ENCODE peak calls at places on chromosomes 6 and 20, in seven cellular contexts. M is activated CD4-positive, alpha-beta T cell treated with anti-CD3 and anti-CD28 coated beads, Interleukin-2, amount 50 U/mL, for 24 hours; L is stimulated activated CD4-positive, alpha-beta T cell treated with anti-CD3 and anti-CD28 coated beads, Interleukin-15, amount 100 ng/mL, for 1 hour; F is GM12865; V is KBM-7; H is hippocampal formation; W is AG20443. G is an unnamed sample.

GRCh38 chr6:43735642-43736199 is 34.3 kb upstream of the VEGFA start:
- DNase-seq in M (no peak), L (no peak), F (no peak), V (no peak), H (no peak), W (no peak), G (no peak)

GRCh38 chr6:105501945-105502344 is 99.1 kb upstream of the PREP start:
- DNase-seq in M (no peak), L (no peak), F (no peak), V (no peak), H (no peak), W (no peak), G (no peak)

GRCh38 chr6:1295420-1295819 is 16.5 kb upstream of the FOXQ1 start:
- DNase-seq in M (no peak), L (no peak), F (no peak), V (no peak), H (no peak), W (no peak), G (no peak)

GRCh38 chr6:103838457-103838856 is 1021.3 kb downstream of the HACE1 start:
- DNase-seq in M (no peak), L (no peak), F (no peak), V (no peak), H (no peak), W (no peak), G (no peak)

GRCh38 chr6:10138917-10139316 is 276.0 kb downstream of the TFAP2A start:
- DNase-seq in M (no peak), L (no peak), F (peak; percentile 21), V (no peak), H (no peak), W (no peak), G (no peak)

GRCh38 chr6:11432713-11433450 is 104.7 kb upstream of the TMEM170B start:
- DNase-seq in M (no peak), L (no peak), F (peak; percentile 26), V (no peak), H (no peak), W (peak; percentile 36), G (peak; percentile 74)

GRCh38 chr20:53364617-53365016 is 229.0 kb downstream of the ZNF217 start:
- DNase-seq in M (no peak), L (no peak), F (no peak), V (no peak), H (no peak), W (no peak), G (no peak)

GRCh38 chr6:23180504-23181293 is 611.3 kb downstream of the HDGFL1 start:
- DNase-seq in M (no peak), L (no peak), F (no peak), V (no peak), H (peak; percentile 76), W (peak; percentile 76), G (peak; percentile 56)

GRCh38 chr6:16548121-16548520 is 213.1 kb downstream of the ATXN1 start:
- DNase-seq in M (no peak), L (no peak), F (no peak), V (no peak), H (no peak), W (no peak), G (no peak)

GRCh38 chr20:23637282-23638221 is at the start of gene CST3:
- DNase-seq in M (no peak), L (no peak), F (peak; percentile 87), V (peak; percentile 72), H (peak; percentile 67), W (peak; percentile 97), G (peak; percentile 98)

GRCh38 chr20:62924567-62925419 is 1.5 kb downstream of the DIDO1 start:
- DNase-seq in M (no peak), L (no peak), F (peak; percentile 45), V (peak; percentile 48), H (no peak), W (peak; percentile 36), G (peak; percentile 60)

GRCh38 chr6:18432180-18432579 is 45.0 kb downstream of the RNF144B start:
- DNase-seq in M (no peak), L (no peak), F (no peak), V (no peak), H (no peak), W (no peak), G (peak; percentile 20)

GRCh38 chr6:13836170-13836569 is 21.8 kb upstream of the MCUR1 start:
- DNase-seq in M (no peak), L (no peak), F (no peak), V (no peak), H (no peak), W (no peak), G (no peak)

GRCh38 chr20:63186528-63187316 is 29.2 kb downstream of the YTHDF1 start:
- DNase-seq in M (no peak), L (no peak), F (no peak), V (no peak), H (no peak), W (peak; percentile 72), G (peak; percentile 47)

GRCh38 chr6:165766457-165766856 is 103.4 kb upstream of the PDE10A start:
- DNase-seq in M (no peak), L (no peak), F (no peak), V (no peak), H (no peak), W (no peak), G (no peak)

GRCh38 chr6:33685411-33686224 is 25.9 kb downstream of the UQCC2 start:
- DNase-seq in M (no peak), L (no peak), F (no peak), V (no peak), H (no peak), W (no peak), G (no peak)

GRCh38 chr20:10476319-10476724 is 41.2 kb downstream of the SLX4IP start:
- DNase-seq in M (no peak), L (no peak), F (peak; percentile 82), V (peak; percentile 48), H (no peak), W (peak; percentile 19), G (peak; percentile 40)

GRCh38 chr6:128725271-128726233 is 157.4 kb upstream of the LAMA2 start:
- DNase-seq in M (no peak), L (no peak), F (peak; percentile 30), V (peak; percentile 27), H (no peak), W (peak; percentile 44), G (peak; percentile 37)

GRCh38 chr6:6753301-6753700 is 164.8 kb downstream of the LY86 start:
- DNase-seq in M (no peak), L (no peak), F (no peak), V (no peak), H (no peak), W (no peak), G (no peak)

GRCh38 chr20:35743693-35744491 is 1.8 kb upstream of the RBM39 start:
- DNase-seq in M (no peak), L (no peak), F (peak; percentile 62), V (peak; percentile 63), H (no peak), W (no peak), G (no peak)

GRCh38 chr20:57381596-57382503 is 9.3 kb upstream of the RBM38 start:
- DNase-seq in M (no peak), L (peak; percentile 67), F (peak; percentile 84), V (peak; percentile 86), H (peak; percentile 76), W (peak; percentile 88), G (peak; percentile 90)

GRCh38 chr6:116106146-116106545 is 5.5 kb downstream of the NT5DC1 start:
- DNase-seq in M (no peak), L (no peak), F (no peak), V (no peak), H (no peak), W (no peak), G (peak; percentile 25)

GRCh38 chr20:36950432-36951197 is 893 bp downstream of the SAMHD1 start:
- DNase-seq in M (no peak), L (no peak), F (peak; percentile 48), V (peak; percentile 53), H (no peak), W (peak; percentile 33), G (peak; percentile 43)

GRCh38 chr6:128981716-128982115 is 98.8 kb downstream of the LAMA2 start:
- DNase-seq in M (no peak), L (no peak), F (no peak), V (no peak), H (no peak), W (no peak), G (no peak)

GRCh38 chr20:47508228-47508752 is 6.6 kb downstream of the NCOA3 start:
- DNase-seq in M (no peak), L (no peak), F (no peak), V (no peak), H (no peak), W (no peak), G (no peak)

GRCh38 chr6:83160167-83160566 is 32.9 kb downstream of the PGM3 start:
- DNase-seq in M (no peak), L (no peak), F (no peak), V (no peak), H (no peak), W (no peak), G (no peak)

GRCh38 chr6:101853226-101853625 is 459.7 kb downstream of the GRIK2 start:
- DNase-seq in M (no peak), L (no peak), F (no peak), V (no peak), H (no peak), W (no peak), G (no peak)

GRCh38 chr20:51447097-51447764 is 95.3 kb downstream of the NFATC2 start:
- DNase-seq in M (no peak), L (no peak), F (no peak), V (no peak), H (no peak), W (peak; percentile 93), G (peak; percentile 92)

GRCh38 chr6:110055387-110055735 is 77.2 kb downstream of the GPR6 start:
- DNase-seq in M (no peak), L (no peak), F (no peak), V (no peak), H (no peak), W (no peak), G (no peak)

GRCh38 chr20:12354725-12355124 is 437.0 kb downstream of the BTBD3 start:
- DNase-seq in M (no peak), L (no peak), F (no peak), V (peak; percentile 41), H (no peak), W (no peak), G (no peak)

GRCh38 chr6:105646391-105646867 is 243.5 kb upstream of the PREP start:
- DNase-seq in M (no peak), L (no peak), F (peak; percentile 97), V (no peak), H (no peak), W (no peak), G (no peak)

GRCh38 chr20:34871320-34871926 is 1.2 kb downstream of the GGT7 start:
- DNase-seq in M (no peak), L (no peak), F (no peak), V (no peak), H (no peak), W (no peak), G (no peak)

GRCh38 chr6:90294614-90294988 is 2.0 kb downstream of the BACH2 start:
- DNase-seq in M (no peak), L (no peak), F (peak; percentile 40), V (peak; percentile 19), H (no peak), W (no peak), G (no peak)

GRCh38 chr6:111990214-111990613 is 63.7 kb upstream of the CCN6 start:
- DNase-seq in M (no peak), L (no peak), F (peak; percentile 87), V (no peak), H (no peak), W (no peak), G (no peak)

GRCh38 chr6:110853754-110854477 is 20.7 kb upstream of the AMD1 start:
- DNase-seq in M (no peak), L (no peak), F (no peak), V (no peak), H (no peak), W (no peak), G (no peak)

GRCh38 chr6:53031281-53031680 is 33.9 kb upstream of the FBXO9 start:
- DNase-seq in M (no peak), L (no peak), F (no peak), V (no peak), H (no peak), W (no peak), G (no peak)